ENCODE peak calls at places on chromosomes 16 and 17, in five cellular contexts. P is HTR-8/SVneo, N is heart left ventricle, Y is HuH-7, A is amniotic stem cell. R is an unnamed sample.

GRCh38 chr17:67636312-67636711 is 81.4 kb upstream of the NOL11 start:
- DNase-seq in N (no peak), Y (no peak), P (no peak), A (no peak), R (no peak)

GRCh38 chr17:17015221-17015620 is 27.0 kb upstream of the MPRIP start:
- DNase-seq in P (no peak), N (no peak), A (no peak), Y (no peak), R (no peak)

GRCh38 chr17:80742091-80742490 is 197.5 kb downstream of the RPTOR start:
- DNase-seq in N (no peak), Y (no peak), P (no peak), A (no peak), R (no peak)

GRCh38 chr17:73285916-73286862 is 24.5 kb upstream of the CPSF4L start:
- DNase-seq in N (no peak), A (no peak), Y (no peak), P (no peak), R (no peak)

GRCh38 chr16:22388101-22388644 is 13.8 kb upstream of the CDR2 start:
- DNase-seq in P (no peak), Y (no peak), N (no peak), A (no peak), R (no peak)

GRCh38 chr17:75812096-75813001 is 27.7 kb downstream of the UNK start:
- DNase-seq in N (no peak), A (no peak), Y (no peak), P (no peak), R (no peak)

GRCh38 chr17:35432176-35433074 is at the start of gene SLFN12:
- DNase-seq in A (peak), P (peak), Y (no peak), N (peak), R (no peak)

GRCh38 chr17:37220609-37220953 is 155.2 kb upstream of the C17orf78 start:
- DNase-seq in P (peak), Y (no peak), N (no peak), A (no peak), R (peak)

GRCh38 chr16:29994613-29995329 is 646 bp downstream of the HIRIP3 start:
- DNase-seq in Y (no peak), P (no peak), N (peak), A (no peak), R (no peak)

GRCh38 chr17:55577011-55577586 is 65.8 kb upstream of the SMIM36 start:
- DNase-seq in Y (no peak), A (peak), P (no peak), N (peak), R (peak)

GRCh38 chr16:68368602-68368944 is 57.8 kb downstream of the PRMT7 start:
- DNase-seq in P (no peak), Y (no peak), N (no peak), A (no peak), R (no peak)

GRCh38 chr17:57319806-57320205 is 63.5 kb downstream of the MSI2 start:
- DNase-seq in Y (no peak), P (no peak), N (no peak), A (no peak), R (no peak)

GRCh38 chr17:53516643-53517042 is 306.1 kb upstream of the KIF2B start:
- DNase-seq in Y (no peak), P (peak), A (no peak), N (no peak), R (no peak)

GRCh38 chr17:59840329-59840907 is 52.3 kb downstream of the TUBD1 start:
- DNase-seq in N (no peak), A (no peak), P (no peak), Y (no peak), R (no peak)

GRCh38 chr17:17943281-17943984 is 28.8 kb downstream of the TOM1L2 start:
- DNase-seq in A (no peak), Y (no peak), N (no peak), P (no peak), R (no peak)

GRCh38 chr16:57371494-57372371 is 557 bp upstream of the CX3CL1 start:
- DNase-seq in P (no peak), N (no peak), A (no peak), Y (peak), R (no peak)

GRCh38 chr16:78461087-78461486 is 361.6 kb downstream of the WWOX start:
- DNase-seq in A (no peak), P (no peak), Y (no peak), N (no peak), R (no peak)

GRCh38 chr16:30839523-30840227 is 52.7 kb upstream of the ZNF629 start:
- DNase-seq in N (no peak), P (no peak), A (no peak), Y (no peak), R (no peak)

GRCh38 chr16:19823322-19823721 is 61.3 kb downstream of the GPRC5B start:
- DNase-seq in P (no peak), Y (no peak), A (no peak), N (no peak), R (no peak)

GRCh38 chr16:10601444-10602401 is 21.3 kb upstream of the EMP2 start:
- DNase-seq in N (peak), A (no peak), P (no peak), Y (no peak), R (no peak)

GRCh38 chr16:6643083-6643686 is 689.5 kb upstream of the RBFOX1 start:
- DNase-seq in A (no peak), P (peak), Y (peak), N (no peak), R (peak)

GRCh38 chr17:39763046-39763800 is 25.5 kb downstream of the GRB7 start:
- DNase-seq in P (no peak), N (no peak), Y (no peak), A (no peak), R (no peak)

GRCh38 chr16:84774810-84775209 is 45.0 kb upstream of the CRISPLD2 start:
- DNase-seq in Y (no peak), N (no peak), A (peak), P (no peak), R (no peak)

GRCh38 chr16:68374961-68375660 is 64.3 kb downstream of the PRMT7 start:
- DNase-seq in A (no peak), N (no peak), P (no peak), Y (no peak), R (no peak)

GRCh38 chr16:49630783-49631182 is 225.1 kb downstream of the ZNF423 start:
- DNase-seq in A (no peak), N (no peak), P (no peak), Y (no peak), R (no peak)

GRCh38 chr16:85075236-85075924 is 36.9 kb downstream of the CIBAR2 start:
- DNase-seq in Y (no peak), A (no peak), N (no peak), P (no peak), R (no peak)

GRCh38 chr16:88599092-88599733 is 29.0 kb downstream of the ZC3H18 start:
- DNase-seq in P (no peak), A (no peak), N (peak), Y (no peak), R (no peak)

GRCh38 chr17:39617446-39618251 is 9.1 kb upstream of the PPP1R1B start:
- DNase-seq in P (peak), Y (no peak), N (peak), A (no peak), R (peak)

GRCh38 chr16:89168381-89169189 is 3.0 kb upstream of the CDH15 start:
- DNase-seq in P (no peak), A (no peak), N (no peak), Y (no peak), R (no peak)

R was measured in Karpas-422.